ENCODE peak calls at places on chromosome 6, in five cellular contexts. One of them, this sample, is unnamed. For H3K9me3, the result is how much of the 10 kb centered on the place peaks cover.

GRCh38 chr6:39140556-39141191 is 25.7 kb upstream of the SAYSD1 start:
- DNase-seq in cardiac muscle cell: no peak
- DNase-seq in naive thymus-derived CD4-positive, alpha-beta T cell: no peak
- DNase-seq in CD4-positive, alpha-beta T cell: no peak
- DNase-seq in A549: no peak
- DNase-seq in this sample: no peak

GRCh38 chr6:110415297-110415916 is at the start of gene DDO:
- DNase-seq in cardiac muscle cell: peak
- DNase-seq in naive thymus-derived CD4-positive, alpha-beta T cell: no peak
- DNase-seq in CD4-positive, alpha-beta T cell: no peak
- DNase-seq in A549: no peak
- DNase-seq in this sample: no peak

GRCh38 chr6:20455175-20456075 is 53.7 kb downstream of the E2F3 start:
- DNase-seq in cardiac muscle cell: peak
- DNase-seq in naive thymus-derived CD4-positive, alpha-beta T cell: no peak
- DNase-seq in CD4-positive, alpha-beta T cell: no peak
- DNase-seq in A549: no peak
- DNase-seq in this sample: no peak

GRCh38 chr6:162306616-162307015 is 420.9 kb downstream of the PRKN start:
- DNase-seq in cardiac muscle cell: no peak
- DNase-seq in naive thymus-derived CD4-positive, alpha-beta T cell: no peak
- DNase-seq in CD4-positive, alpha-beta T cell: no peak
- DNase-seq in A549: no peak
- DNase-seq in this sample: no peak

GRCh38 chr6:149831380-149831820 is 32.8 kb downstream of the LRP11 start:
- DNase-seq in cardiac muscle cell: no peak
- DNase-seq in naive thymus-derived CD4-positive, alpha-beta T cell: no peak
- DNase-seq in CD4-positive, alpha-beta T cell: no peak
- DNase-seq in A549: no peak
- DNase-seq in this sample: no peak

GRCh38 chr6:101117397-101118185 is 236.5 kb upstream of the ASCC3 start:
- DNase-seq in cardiac muscle cell: peak
- DNase-seq in naive thymus-derived CD4-positive, alpha-beta T cell: no peak
- DNase-seq in CD4-positive, alpha-beta T cell: no peak
- DNase-seq in A549: no peak
- DNase-seq in this sample: no peak

GRCh38 chr6:105726902-105727655 is 324.2 kb upstream of the PREP start:
- DNase-seq in cardiac muscle cell: no peak
- DNase-seq in naive thymus-derived CD4-positive, alpha-beta T cell: no peak
- DNase-seq in CD4-positive, alpha-beta T cell: no peak
- DNase-seq in A549: no peak
- DNase-seq in this sample: no peak

GRCh38 chr6:155980680-155981079 is 525.0 kb upstream of the NOX3 start:
- DNase-seq in cardiac muscle cell: no peak
- DNase-seq in naive thymus-derived CD4-positive, alpha-beta T cell: no peak
- DNase-seq in CD4-positive, alpha-beta T cell: no peak
- DNase-seq in A549: no peak
- DNase-seq in this sample: no peak

GRCh38 chr6:28738396-28738765 is 185.4 kb downstream of the TRIM27 start:
- DNase-seq in cardiac muscle cell: no peak
- DNase-seq in naive thymus-derived CD4-positive, alpha-beta T cell: no peak
- DNase-seq in CD4-positive, alpha-beta T cell: no peak
- DNase-seq in A549: no peak
- DNase-seq in this sample: no peak

GRCh38 chr6:55528624-55529023 is 50.4 kb downstream of the HMGCLL1 start:
- DNase-seq in cardiac muscle cell: peak
- DNase-seq in naive thymus-derived CD4-positive, alpha-beta T cell: no peak
- DNase-seq in CD4-positive, alpha-beta T cell: no peak
- DNase-seq in A549: peak
- DNase-seq in this sample: no peak

GRCh38 chr6:121521164-121521555 is 85.7 kb downstream of the GJA1 start:
- DNase-seq in cardiac muscle cell: no peak
- DNase-seq in naive thymus-derived CD4-positive, alpha-beta T cell: no peak
- DNase-seq in CD4-positive, alpha-beta T cell: no peak
- DNase-seq in A549: no peak
- DNase-seq in this sample: no peak

GRCh38 chr6:166361080-166361429 is 18.7 kb upstream of the SFT2D1 start:
- DNase-seq in cardiac muscle cell: peak
- DNase-seq in naive thymus-derived CD4-positive, alpha-beta T cell: no peak
- DNase-seq in CD4-positive, alpha-beta T cell: no peak
- DNase-seq in A549: no peak
- DNase-seq in this sample: no peak

GRCh38 chr6:146598785-146599405 is at the start of gene ADGB:
- DNase-seq in cardiac muscle cell: peak
- DNase-seq in naive thymus-derived CD4-positive, alpha-beta T cell: no peak
- DNase-seq in CD4-positive, alpha-beta T cell: no peak
- DNase-seq in A549: peak
- DNase-seq in this sample: no peak

GRCh38 chr6:85975957-85976356 is 333.3 kb upstream of the SYNCRIP start:
- DNase-seq in cardiac muscle cell: no peak
- DNase-seq in naive thymus-derived CD4-positive, alpha-beta T cell: no peak
- DNase-seq in CD4-positive, alpha-beta T cell: no peak
- DNase-seq in A549: no peak
- DNase-seq in this sample: no peak

GRCh38 chr6:46078294-46078693 is 51.5 kb upstream of the ENPP4 start:
- DNase-seq in cardiac muscle cell: no peak
- DNase-seq in naive thymus-derived CD4-positive, alpha-beta T cell: no peak
- DNase-seq in CD4-positive, alpha-beta T cell: no peak
- DNase-seq in A549: no peak
- DNase-seq in this sample: no peak

GRCh38 chr6:41343641-41344187 is 8.3 kb downstream of the NCR2 start:
- DNase-seq in cardiac muscle cell: no peak
- DNase-seq in naive thymus-derived CD4-positive, alpha-beta T cell: no peak
- DNase-seq in CD4-positive, alpha-beta T cell: no peak
- DNase-seq in A549: no peak
- DNase-seq in this sample: no peak

GRCh38 chr6:77458421-77458820 is 4.9 kb downstream of the HTR1B start:
- DNase-seq in cardiac muscle cell: no peak
- DNase-seq in naive thymus-derived CD4-positive, alpha-beta T cell: no peak
- DNase-seq in CD4-positive, alpha-beta T cell: no peak
- DNase-seq in A549: no peak
- DNase-seq in this sample: no peak

GRCh38 chr6:170162771-170163404 is 128.0 kb downstream of the DLL1 start:
- DNase-seq in cardiac muscle cell: no peak
- DNase-seq in naive thymus-derived CD4-positive, alpha-beta T cell: no peak
- DNase-seq in CD4-positive, alpha-beta T cell: no peak
- DNase-seq in A549: no peak
- DNase-seq in this sample: no peak

GRCh38 chr6:105207524-105208269 is 27.9 kb upstream of the POPDC3 start:
- DNase-seq in cardiac muscle cell: peak
- DNase-seq in naive thymus-derived CD4-positive, alpha-beta T cell: no peak
- DNase-seq in CD4-positive, alpha-beta T cell: no peak
- DNase-seq in A549: no peak
- DNase-seq in this sample: no peak

GRCh38 chr6:13184547-13184946 is 143.8 kb downstream of the TBC1D7 start:
- DNase-seq in cardiac muscle cell: no peak
- DNase-seq in naive thymus-derived CD4-positive, alpha-beta T cell: no peak
- DNase-seq in CD4-positive, alpha-beta T cell: no peak
- DNase-seq in A549: no peak
- DNase-seq in this sample: no peak

GRCh38 chr6:33375143-33375649 is 16.4 kb upstream of the KIFC1 start:
- DNase-seq in cardiac muscle cell: peak
- DNase-seq in naive thymus-derived CD4-positive, alpha-beta T cell: no peak
- DNase-seq in CD4-positive, alpha-beta T cell: no peak
- DNase-seq in A549: no peak
- DNase-seq in this sample: no peak

GRCh38 chr6:145887969-145888368 is 73.4 kb upstream of the FBXO30 start:
- DNase-seq in cardiac muscle cell: peak
- DNase-seq in naive thymus-derived CD4-positive, alpha-beta T cell: no peak
- DNase-seq in CD4-positive, alpha-beta T cell: no peak
- DNase-seq in A549: no peak
- DNase-seq in this sample: no peak

GRCh38 chr6:119220452-119220851 is 129.1 kb downstream of the MAN1A1 start:
- DNase-seq in cardiac muscle cell: no peak
- DNase-seq in naive thymus-derived CD4-positive, alpha-beta T cell: no peak
- DNase-seq in CD4-positive, alpha-beta T cell: no peak
- DNase-seq in A549: no peak
- DNase-seq in this sample: no peak
- H3K9me3 ChIP-seq in cardiac muscle cell: under half
- H3K9me3 ChIP-seq in naive thymus-derived CD4-positive, alpha-beta T cell: under half
- H3K9me3 ChIP-seq in CD4-positive, alpha-beta T cell: under half
- H3K9me3 ChIP-seq in A549: under half
- H3K9me3 ChIP-seq in this sample: under half

GRCh38 chr6:88952065-88952704 is 11.2 kb downstream of the RNGTT start:
- DNase-seq in cardiac muscle cell: peak
- DNase-seq in naive thymus-derived CD4-positive, alpha-beta T cell: no peak
- DNase-seq in CD4-positive, alpha-beta T cell: no peak
- DNase-seq in A549: no peak
- DNase-seq in this sample: no peak

GRCh38 chr6:88958842-88959241 is 4.6 kb downstream of the RNGTT start:
- DNase-seq in cardiac muscle cell: no peak
- DNase-seq in naive thymus-derived CD4-positive, alpha-beta T cell: no peak
- DNase-seq in CD4-positive, alpha-beta T cell: no peak
- DNase-seq in A549: no peak
- DNase-seq in this sample: no peak

DNA sequence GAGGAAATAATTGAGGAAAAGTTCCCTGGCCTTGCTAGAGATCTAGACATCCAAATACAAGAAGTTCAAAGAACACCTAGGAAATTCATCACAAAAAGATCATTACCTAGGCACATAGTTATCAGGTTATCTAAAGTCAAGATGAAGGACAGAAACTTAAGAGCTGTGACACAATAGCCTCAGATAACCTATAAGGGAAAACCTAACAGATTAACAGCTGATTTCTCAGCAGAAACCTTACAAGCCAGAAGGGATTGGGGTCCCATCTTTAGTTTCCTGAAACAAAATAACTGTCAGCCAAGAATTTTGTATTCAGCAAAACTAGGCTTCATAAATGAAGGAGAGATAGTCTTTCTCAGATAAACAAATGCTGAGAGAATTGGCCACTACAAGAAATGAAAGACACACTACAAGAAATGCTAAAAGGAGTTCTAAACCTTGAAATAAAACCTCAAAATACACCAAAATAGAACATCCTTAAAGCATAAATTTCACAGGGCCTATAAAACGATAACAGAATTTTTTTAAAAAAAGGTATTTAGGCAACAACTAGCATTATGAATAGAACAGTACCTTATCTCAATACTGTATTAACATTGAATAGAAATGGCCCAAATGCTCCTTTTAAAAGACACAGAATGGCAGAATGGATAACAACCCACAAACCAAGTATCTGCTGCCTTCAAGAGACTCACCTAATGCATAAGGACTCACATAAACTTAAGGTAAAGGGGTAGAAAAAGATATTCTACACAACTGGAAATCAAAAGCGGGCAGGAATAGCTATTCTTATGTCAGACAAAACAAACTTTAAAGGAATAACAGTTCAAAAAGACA is 9.7 kb downstream of the RNGTT start:
- DNase-seq in cardiac muscle cell: no peak
- DNase-seq in naive thymus-derived CD4-positive, alpha-beta T cell: no peak
- DNase-seq in CD4-positive, alpha-beta T cell: no peak
- DNase-seq in A549: no peak
- DNase-seq in this sample: no peak
- H3K9me3 ChIP-seq in cardiac muscle cell: under half
- H3K9me3 ChIP-seq in naive thymus-derived CD4-positive, alpha-beta T cell: under half
- H3K9me3 ChIP-seq in CD4-positive, alpha-beta T cell: under half
- H3K9me3 ChIP-seq in A549: under half
- H3K9me3 ChIP-seq in this sample: under half

GRCh38 chr6:168678177-168678576 is 237.2 kb downstream of the SMOC2 start:
- DNase-seq in cardiac muscle cell: no peak
- DNase-seq in naive thymus-derived CD4-positive, alpha-beta T cell: no peak
- DNase-seq in CD4-positive, alpha-beta T cell: no peak
- DNase-seq in A549: no peak
- DNase-seq in this sample: no peak

GRCh38 chr6:168676552-168677317 is 235.8 kb downstream of the SMOC2 start:
- DNase-seq in cardiac muscle cell: no peak
- DNase-seq in naive thymus-derived CD4-positive, alpha-beta T cell: no peak
- DNase-seq in CD4-positive, alpha-beta T cell: no peak
- DNase-seq in A549: no peak
- DNase-seq in this sample: no peak

GRCh38 chr6:168674595-168674994 is 233.6 kb downstream of the SMOC2 start:
- DNase-seq in cardiac muscle cell: no peak
- DNase-seq in naive thymus-derived CD4-positive, alpha-beta T cell: no peak
- DNase-seq in CD4-positive, alpha-beta T cell: no peak
- DNase-seq in A549: no peak
- DNase-seq in this sample: no peak

GRCh38 chr6:168675933-168676551 is 235.1 kb downstream of the SMOC2 start:
- DNase-seq in cardiac muscle cell: no peak
- DNase-seq in naive thymus-derived CD4-positive, alpha-beta T cell: no peak
- DNase-seq in CD4-positive, alpha-beta T cell: no peak
- DNase-seq in A549: no peak
- DNase-seq in this sample: no peak

GRCh38 chr6:168675375-168675774 is 234.4 kb downstream of the SMOC2 start:
- DNase-seq in cardiac muscle cell: no peak
- DNase-seq in naive thymus-derived CD4-positive, alpha-beta T cell: no peak
- DNase-seq in CD4-positive, alpha-beta T cell: no peak
- DNase-seq in A549: no peak
- DNase-seq in this sample: no peak
- H3K9me3 ChIP-seq in cardiac muscle cell: under half
- H3K9me3 ChIP-seq in naive thymus-derived CD4-positive, alpha-beta T cell: under half
- H3K9me3 ChIP-seq in CD4-positive, alpha-beta T cell: under half
- H3K9me3 ChIP-seq in A549: under half
- H3K9me3 ChIP-seq in this sample: under half

DNA sequence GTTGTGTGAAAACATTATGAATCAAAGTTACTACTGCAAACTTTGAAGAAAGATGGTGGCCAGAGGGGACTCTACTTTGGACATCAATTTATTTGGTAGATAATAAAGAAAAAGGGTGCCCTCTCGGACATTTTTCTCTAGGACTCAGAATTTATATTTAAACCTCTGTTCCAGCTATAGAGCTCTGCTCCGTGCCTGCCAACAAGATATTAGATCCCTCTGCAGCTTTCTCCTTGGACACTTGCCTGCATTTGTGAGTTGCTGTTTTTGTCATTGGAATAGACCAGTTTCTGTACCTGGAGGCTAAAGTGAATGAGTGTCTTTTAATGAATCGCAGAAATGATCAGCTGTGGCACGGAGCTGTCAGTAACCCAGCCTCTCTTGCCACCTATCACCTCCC is 253.5 kb downstream of the NRN1 start:
- DNase-seq in cardiac muscle cell: no peak
- DNase-seq in naive thymus-derived CD4-positive, alpha-beta T cell: no peak
- DNase-seq in CD4-positive, alpha-beta T cell: no peak
- DNase-seq in A549: no peak
- DNase-seq in this sample: no peak
- H3K9me3 ChIP-seq in cardiac muscle cell: under half
- H3K9me3 ChIP-seq in naive thymus-derived CD4-positive, alpha-beta T cell: under half
- H3K9me3 ChIP-seq in CD4-positive, alpha-beta T cell: under half
- H3K9me3 ChIP-seq in A549: under half
- H3K9me3 ChIP-seq in this sample: under half

GRCh38 chr6:159359581-159360264 is 190.5 kb downstream of the FNDC1 start:
- DNase-seq in cardiac muscle cell: no peak
- DNase-seq in naive thymus-derived CD4-positive, alpha-beta T cell: no peak
- DNase-seq in CD4-positive, alpha-beta T cell: no peak
- DNase-seq in A549: no peak
- DNase-seq in this sample: no peak
- H3K9me3 ChIP-seq in cardiac muscle cell: under half
- H3K9me3 ChIP-seq in naive thymus-derived CD4-positive, alpha-beta T cell: under half
- H3K9me3 ChIP-seq in CD4-positive, alpha-beta T cell: under half
- H3K9me3 ChIP-seq in A549: under half
- H3K9me3 ChIP-seq in this sample: under half

GRCh38 chr6:116859264-116859663 is 17.8 kb upstream of the RFX6 start:
- DNase-seq in cardiac muscle cell: no peak
- DNase-seq in naive thymus-derived CD4-positive, alpha-beta T cell: no peak
- DNase-seq in CD4-positive, alpha-beta T cell: no peak
- DNase-seq in A549: no peak
- DNase-seq in this sample: no peak
- H3K9me3 ChIP-seq in cardiac muscle cell: under half
- H3K9me3 ChIP-seq in naive thymus-derived CD4-positive, alpha-beta T cell: under half
- H3K9me3 ChIP-seq in CD4-positive, alpha-beta T cell: under half
- H3K9me3 ChIP-seq in A549: under half
- H3K9me3 ChIP-seq in this sample: under half